ENCODE peak calls at places on chromosome 1, in seven cellular contexts. One of them, this sample, is unnamed.

GRCh38 chr1:107474877-107475612 is 334.2 kb downstream of the NTNG1 start:
- DNase-seq in GM13976: peak; percentile 25
- DNase-seq in fibroblast of pulmonary artery: no peak
- DNase-seq in psoas muscle: no peak
- DNase-seq in HTR-8/SVneo: no peak
- DNase-seq in stimulated activated CD8-positive, alpha-beta memory T cell treated with anti-CD3 and anti-CD28 coated beads, Interleukin-4, amount 100 ng/mL, for 24 hours: no peak
- DNase-seq in GM10248: no peak
- DNase-seq in this sample: no peak

GRCh38 chr1:108559215-108560142 is at the start of gene EEIG2:
- DNase-seq in GM13976: peak; percentile 91
- DNase-seq in psoas muscle: peak; percentile 89
- DNase-seq in stimulated activated CD8-positive, alpha-beta memory T cell treated with anti-CD3 and anti-CD28 coated beads, Interleukin-4, amount 100 ng/mL, for 24 hours: peak; percentile 83
- DNase-seq in fibroblast of pulmonary artery: peak; percentile 89
- DNase-seq in HTR-8/SVneo: peak; percentile 53
- DNase-seq in GM10248: peak; percentile 91
- DNase-seq in this sample: peak; percentile 50

GRCh38 chr1:171742577-171742922 is 685 bp upstream of the VAMP4 start:
- DNase-seq in GM10248: no peak
- DNase-seq in HTR-8/SVneo: peak; percentile 22
- DNase-seq in GM13976: no peak
- DNase-seq in stimulated activated CD8-positive, alpha-beta memory T cell treated with anti-CD3 and anti-CD28 coated beads, Interleukin-4, amount 100 ng/mL, for 24 hours: no peak
- DNase-seq in psoas muscle: peak; percentile 69
- DNase-seq in fibroblast of pulmonary artery: peak; percentile 22
- DNase-seq in this sample: peak; percentile 35

GRCh38 chr1:19337289-19337688 is 25.2 kb downstream of the SLC66A1 start:
- DNase-seq in HTR-8/SVneo: no peak
- DNase-seq in psoas muscle: no peak
- DNase-seq in GM10248: no peak
- DNase-seq in GM13976: no peak
- DNase-seq in fibroblast of pulmonary artery: no peak
- DNase-seq in stimulated activated CD8-positive, alpha-beta memory T cell treated with anti-CD3 and anti-CD28 coated beads, Interleukin-4, amount 100 ng/mL, for 24 hours: no peak
- DNase-seq in this sample: no peak

GRCh38 chr1:165894591-165894990 is 67.2 kb downstream of the UCK2 start:
- DNase-seq in HTR-8/SVneo: no peak
- DNase-seq in GM13976: no peak
- DNase-seq in psoas muscle: no peak
- DNase-seq in stimulated activated CD8-positive, alpha-beta memory T cell treated with anti-CD3 and anti-CD28 coated beads, Interleukin-4, amount 100 ng/mL, for 24 hours: no peak
- DNase-seq in fibroblast of pulmonary artery: no peak
- DNase-seq in GM10248: no peak
- DNase-seq in this sample: no peak

GRCh38 chr1:211783266-211783665 is 47.3 kb downstream of the LPGAT1 start:
- DNase-seq in GM13976: no peak
- DNase-seq in psoas muscle: no peak
- DNase-seq in GM10248: no peak
- DNase-seq in fibroblast of pulmonary artery: peak; percentile 35
- DNase-seq in stimulated activated CD8-positive, alpha-beta memory T cell treated with anti-CD3 and anti-CD28 coated beads, Interleukin-4, amount 100 ng/mL, for 24 hours: no peak
- DNase-seq in HTR-8/SVneo: no peak
- DNase-seq in this sample: no peak

GRCh38 chr1:172845371-172845770 is 186.5 kb downstream of the FASLG start:
- DNase-seq in GM10248: peak; percentile 30
- DNase-seq in fibroblast of pulmonary artery: peak; percentile 51
- DNase-seq in HTR-8/SVneo: no peak
- DNase-seq in stimulated activated CD8-positive, alpha-beta memory T cell treated with anti-CD3 and anti-CD28 coated beads, Interleukin-4, amount 100 ng/mL, for 24 hours: peak; percentile 56
- DNase-seq in GM13976: peak; percentile 36
- DNase-seq in psoas muscle: no peak
- DNase-seq in this sample: no peak

GRCh38 chr1:9128520-9129371 is at the start of gene GPR157:
- DNase-seq in GM13976: peak; percentile 99
- DNase-seq in psoas muscle: peak; percentile 95
- DNase-seq in HTR-8/SVneo: peak; percentile 84
- DNase-seq in stimulated activated CD8-positive, alpha-beta memory T cell treated with anti-CD3 and anti-CD28 coated beads, Interleukin-4, amount 100 ng/mL, for 24 hours: peak; percentile 59
- DNase-seq in fibroblast of pulmonary artery: peak; percentile 75
- DNase-seq in GM10248: peak; percentile 99
- DNase-seq in this sample: peak; percentile 87

GRCh38 chr1:55544826-55545225 is 329.7 kb upstream of the USP24 start:
- DNase-seq in psoas muscle: no peak
- DNase-seq in GM10248: no peak
- DNase-seq in fibroblast of pulmonary artery: no peak
- DNase-seq in GM13976: no peak
- DNase-seq in stimulated activated CD8-positive, alpha-beta memory T cell treated with anti-CD3 and anti-CD28 coated beads, Interleukin-4, amount 100 ng/mL, for 24 hours: no peak
- DNase-seq in HTR-8/SVneo: no peak
- DNase-seq in this sample: no peak

GRCh38 chr1:115291731-115292130 is 46.3 kb downstream of the NGF start:
- DNase-seq in GM13976: no peak
- DNase-seq in psoas muscle: no peak
- DNase-seq in HTR-8/SVneo: no peak
- DNase-seq in stimulated activated CD8-positive, alpha-beta memory T cell treated with anti-CD3 and anti-CD28 coated beads, Interleukin-4, amount 100 ng/mL, for 24 hours: no peak
- DNase-seq in GM10248: no peak
- DNase-seq in fibroblast of pulmonary artery: no peak
- DNase-seq in this sample: no peak

GRCh38 chr1:63630666-63631065 is 37.5 kb downstream of the PGM1 start:
- DNase-seq in HTR-8/SVneo: no peak
- DNase-seq in GM10248: no peak
- DNase-seq in fibroblast of pulmonary artery: peak; percentile 27
- DNase-seq in GM13976: no peak
- DNase-seq in stimulated activated CD8-positive, alpha-beta memory T cell treated with anti-CD3 and anti-CD28 coated beads, Interleukin-4, amount 100 ng/mL, for 24 hours: no peak
- DNase-seq in psoas muscle: no peak
- DNase-seq in this sample: no peak

GRCh38 chr1:208159542-208160258 is 84.5 kb downstream of the PLXNA2 start:
- DNase-seq in HTR-8/SVneo: peak; percentile 76
- DNase-seq in GM13976: no peak
- DNase-seq in stimulated activated CD8-positive, alpha-beta memory T cell treated with anti-CD3 and anti-CD28 coated beads, Interleukin-4, amount 100 ng/mL, for 24 hours: no peak
- DNase-seq in GM10248: no peak
- DNase-seq in fibroblast of pulmonary artery: peak; percentile 90
- DNase-seq in psoas muscle: peak; percentile 91
- DNase-seq in this sample: peak; percentile 95

GRCh38 chr1:231515748-231516147 is 12.7 kb upstream of the TSNAX start:
- DNase-seq in stimulated activated CD8-positive, alpha-beta memory T cell treated with anti-CD3 and anti-CD28 coated beads, Interleukin-4, amount 100 ng/mL, for 24 hours: no peak
- DNase-seq in GM10248: no peak
- DNase-seq in GM13976: no peak
- DNase-seq in HTR-8/SVneo: no peak
- DNase-seq in psoas muscle: no peak
- DNase-seq in fibroblast of pulmonary artery: no peak
- DNase-seq in this sample: no peak

GRCh38 chr1:25021586-25022215 is 91.6 kb upstream of the RUNX3 start:
- DNase-seq in GM10248: no peak
- DNase-seq in HTR-8/SVneo: no peak
- DNase-seq in psoas muscle: no peak
- DNase-seq in GM13976: no peak
- DNase-seq in stimulated activated CD8-positive, alpha-beta memory T cell treated with anti-CD3 and anti-CD28 coated beads, Interleukin-4, amount 100 ng/mL, for 24 hours: no peak
- DNase-seq in fibroblast of pulmonary artery: no peak
- DNase-seq in this sample: no peak

GRCh38 chr1:175648927-175649326 is 94.5 kb downstream of the TNR start:
- DNase-seq in GM10248: no peak
- DNase-seq in stimulated activated CD8-positive, alpha-beta memory T cell treated with anti-CD3 and anti-CD28 coated beads, Interleukin-4, amount 100 ng/mL, for 24 hours: no peak
- DNase-seq in GM13976: no peak
- DNase-seq in fibroblast of pulmonary artery: no peak
- DNase-seq in HTR-8/SVneo: no peak
- DNase-seq in psoas muscle: no peak
- DNase-seq in this sample: no peak

GRCh38 chr1:15543589-15544568 is 17.2 kb downstream of the DNAJC16 start:
- DNase-seq in GM10248: no peak
- DNase-seq in GM13976: no peak
- DNase-seq in psoas muscle: no peak
- DNase-seq in stimulated activated CD8-positive, alpha-beta memory T cell treated with anti-CD3 and anti-CD28 coated beads, Interleukin-4, amount 100 ng/mL, for 24 hours: no peak
- DNase-seq in fibroblast of pulmonary artery: peak; percentile 92
- DNase-seq in HTR-8/SVneo: peak; percentile 66
- DNase-seq in this sample: no peak

GRCh38 chr1:24251501-24251900 is 64.4 kb upstream of the IFNLR1 start:
- DNase-seq in HTR-8/SVneo: no peak
- DNase-seq in psoas muscle: no peak
- DNase-seq in stimulated activated CD8-positive, alpha-beta memory T cell treated with anti-CD3 and anti-CD28 coated beads, Interleukin-4, amount 100 ng/mL, for 24 hours: no peak
- DNase-seq in fibroblast of pulmonary artery: no peak
- DNase-seq in GM13976: no peak
- DNase-seq in GM10248: no peak
- DNase-seq in this sample: no peak

GRCh38 chr1:167789501-167789900 is 67.7 kb downstream of the MPZL1 start:
- DNase-seq in GM10248: no peak
- DNase-seq in HTR-8/SVneo: no peak
- DNase-seq in psoas muscle: no peak
- DNase-seq in fibroblast of pulmonary artery: no peak
- DNase-seq in GM13976: no peak
- DNase-seq in stimulated activated CD8-positive, alpha-beta memory T cell treated with anti-CD3 and anti-CD28 coated beads, Interleukin-4, amount 100 ng/mL, for 24 hours: no peak
- DNase-seq in this sample: no peak

This sample was measured in gastrocnemius medialis.